ENCODE peak calls at places on chromosome 5, in eight cellular contexts. One of them, this sample, is unnamed. For H3K79me2, the result is how much of the 10 kb centered on the place peaks cover.

GRCh38 chr5:89351232-89351631 is 468.2 kb upstream of the MEF2C start:
- DNase-seq in GM23338: no peak
- DNase-seq in HepG2: no peak
- DNase-seq in SK-N-SH: no peak
- DNase-seq in H1: no peak
- DNase-seq in HCT116: no peak
- DNase-seq in K562: no peak
- DNase-seq in GM12878: no peak
- DNase-seq in this sample: no peak

GRCh38 chr5:142548739-142549275 is 137.1 kb downstream of the FGF1 start:
- DNase-seq in GM23338: peak
- DNase-seq in HepG2: peak
- DNase-seq in SK-N-SH: peak
- DNase-seq in H1: peak
- DNase-seq in HCT116: peak
- DNase-seq in K562: peak
- DNase-seq in GM12878: peak
- DNase-seq in this sample: peak

GRCh38 chr5:60334281-60334713 is 365.7 kb downstream of the DEPDC1B start:
- DNase-seq in GM23338: no peak
- DNase-seq in HepG2: peak
- DNase-seq in SK-N-SH: no peak
- DNase-seq in H1: no peak
- DNase-seq in HCT116: no peak
- DNase-seq in K562: no peak
- DNase-seq in GM12878: no peak
- DNase-seq in this sample: no peak

GRCh38 chr5:134177197-134178171 is 734 bp upstream of the SKP1 start:
- DNase-seq in GM23338: peak
- DNase-seq in HepG2: peak
- DNase-seq in SK-N-SH: peak
- DNase-seq in H1: no peak
- DNase-seq in HCT116: peak
- DNase-seq in K562: peak
- DNase-seq in GM12878: peak
- DNase-seq in this sample: peak

GRCh38 chr5:89668821-89669220 is 740.7 kb downstream of the CETN3 start:
- DNase-seq in GM23338: no peak
- DNase-seq in HepG2: no peak
- DNase-seq in SK-N-SH: no peak
- DNase-seq in H1: no peak
- DNase-seq in HCT116: no peak
- DNase-seq in K562: no peak
- DNase-seq in GM12878: no peak
- DNase-seq in this sample: no peak

GRCh38 chr5:140443-140829 is 48.5 kb downstream of the PLEKHG4B start:
- DNase-seq in GM23338: no peak
- DNase-seq in HepG2: no peak
- DNase-seq in SK-N-SH: no peak
- DNase-seq in H1: no peak
- DNase-seq in HCT116: no peak
- DNase-seq in K562: no peak
- DNase-seq in GM12878: no peak
- DNase-seq in this sample: no peak

GRCh38 chr5:142059304-142059940 is 46.6 kb upstream of the GNPDA1 start:
- DNase-seq in GM23338: peak
- DNase-seq in HepG2: peak
- DNase-seq in SK-N-SH: no peak
- DNase-seq in H1: no peak
- DNase-seq in HCT116: peak
- DNase-seq in K562: no peak
- DNase-seq in GM12878: no peak
- DNase-seq in this sample: no peak

GRCh38 chr5:60961685-60962084 is 16.7 kb downstream of the NDUFAF2 start:
- DNase-seq in GM23338: no peak
- DNase-seq in HepG2: no peak
- DNase-seq in SK-N-SH: no peak
- DNase-seq in H1: no peak
- DNase-seq in HCT116: no peak
- DNase-seq in K562: no peak
- DNase-seq in GM12878: no peak
- DNase-seq in this sample: no peak

GRCh38 chr5:111781200-111781599 is 24.2 kb upstream of the NREP start:
- DNase-seq in GM23338: no peak
- DNase-seq in HepG2: no peak
- DNase-seq in SK-N-SH: no peak
- DNase-seq in H1: no peak
- DNase-seq in HCT116: no peak
- DNase-seq in K562: no peak
- DNase-seq in GM12878: no peak
- DNase-seq in this sample: no peak

GRCh38 chr5:54049963-54050362 is 260.4 kb downstream of the ARL15 start:
- DNase-seq in GM23338: no peak
- DNase-seq in HepG2: no peak
- DNase-seq in SK-N-SH: no peak
- DNase-seq in H1: no peak
- DNase-seq in HCT116: no peak
- DNase-seq in K562: no peak
- DNase-seq in GM12878: no peak
- DNase-seq in this sample: no peak

GRCh38 chr5:124923131-124923530 is 176.7 kb upstream of the ZNF608 start:
- DNase-seq in GM23338: no peak
- DNase-seq in HepG2: no peak
- DNase-seq in SK-N-SH: no peak
- DNase-seq in H1: no peak
- DNase-seq in HCT116: no peak
- DNase-seq in K562: no peak
- DNase-seq in GM12878: no peak
- DNase-seq in this sample: peak

GRCh38 chr5:4142842-4143241 is 547.2 kb downstream of the IRX1 start:
- DNase-seq in GM23338: peak
- DNase-seq in HepG2: no peak
- DNase-seq in SK-N-SH: no peak
- DNase-seq in H1: no peak
- DNase-seq in HCT116: no peak
- DNase-seq in K562: no peak
- DNase-seq in GM12878: no peak
- DNase-seq in this sample: no peak

GRCh38 chr5:139863361-139863760 is 67.8 kb downstream of the PSD2 start:
- DNase-seq in GM23338: no peak
- DNase-seq in HepG2: no peak
- DNase-seq in SK-N-SH: no peak
- DNase-seq in H1: no peak
- DNase-seq in HCT116: no peak
- DNase-seq in K562: no peak
- DNase-seq in GM12878: no peak
- DNase-seq in this sample: no peak

GRCh38 chr5:22341406-22341805 is 511.7 kb downstream of the CDH12 start:
- DNase-seq in GM23338: no peak
- DNase-seq in HepG2: no peak
- DNase-seq in SK-N-SH: no peak
- DNase-seq in H1: no peak
- DNase-seq in HCT116: no peak
- DNase-seq in K562: no peak
- DNase-seq in GM12878: no peak
- DNase-seq in this sample: no peak

GRCh38 chr5:138946831-138947560 is 71.9 kb upstream of the LRRTM2 start:
- DNase-seq in GM23338: no peak
- DNase-seq in HepG2: no peak
- DNase-seq in SK-N-SH: no peak
- DNase-seq in H1: no peak
- DNase-seq in HCT116: no peak
- DNase-seq in K562: no peak
- DNase-seq in GM12878: no peak
- DNase-seq in this sample: no peak

GRCh38 chr5:149618581-149619248 is 37.4 kb downstream of the ARHGEF37 start:
- DNase-seq in GM23338: peak
- DNase-seq in HepG2: peak
- DNase-seq in SK-N-SH: peak
- DNase-seq in H1: peak
- DNase-seq in HCT116: peak
- DNase-seq in K562: peak
- DNase-seq in GM12878: peak
- DNase-seq in this sample: peak

GRCh38 chr5:122845253-122846050 is at the start of gene SNX24:
- DNase-seq in GM23338: peak
- DNase-seq in HepG2: peak
- DNase-seq in SK-N-SH: peak
- DNase-seq in H1: peak
- DNase-seq in HCT116: peak
- DNase-seq in K562: peak
- DNase-seq in GM12878: no peak
- DNase-seq in this sample: peak

GRCh38 chr5:55227738-55228430 is 769 bp upstream of the MCIDAS start:
- DNase-seq in GM23338: peak
- DNase-seq in HepG2: no peak
- DNase-seq in SK-N-SH: no peak
- DNase-seq in H1: no peak
- DNase-seq in HCT116: no peak
- DNase-seq in K562: no peak
- DNase-seq in GM12878: no peak
- DNase-seq in this sample: no peak

GRCh38 chr5:139903450-139903804 is 107.8 kb downstream of the PSD2 start:
- DNase-seq in GM23338: peak
- DNase-seq in HepG2: no peak
- DNase-seq in SK-N-SH: no peak
- DNase-seq in H1: no peak
- DNase-seq in HCT116: no peak
- DNase-seq in K562: no peak
- DNase-seq in GM12878: no peak
- DNase-seq in this sample: no peak

GRCh38 chr5:64299805-64300204 is 134.2 kb downstream of the RNF180 start:
- DNase-seq in GM23338: no peak
- DNase-seq in HepG2: no peak
- DNase-seq in SK-N-SH: no peak
- DNase-seq in H1: no peak
- DNase-seq in HCT116: no peak
- DNase-seq in K562: no peak
- DNase-seq in GM12878: no peak
- DNase-seq in this sample: peak

GRCh38 chr5:78760411-78761169 is 112.0 kb upstream of the LHFPL2 start:
- DNase-seq in GM23338: peak
- DNase-seq in HepG2: peak
- DNase-seq in SK-N-SH: no peak
- DNase-seq in H1: no peak
- DNase-seq in HCT116: no peak
- DNase-seq in K562: no peak
- DNase-seq in GM12878: no peak
- DNase-seq in this sample: no peak

DNA sequence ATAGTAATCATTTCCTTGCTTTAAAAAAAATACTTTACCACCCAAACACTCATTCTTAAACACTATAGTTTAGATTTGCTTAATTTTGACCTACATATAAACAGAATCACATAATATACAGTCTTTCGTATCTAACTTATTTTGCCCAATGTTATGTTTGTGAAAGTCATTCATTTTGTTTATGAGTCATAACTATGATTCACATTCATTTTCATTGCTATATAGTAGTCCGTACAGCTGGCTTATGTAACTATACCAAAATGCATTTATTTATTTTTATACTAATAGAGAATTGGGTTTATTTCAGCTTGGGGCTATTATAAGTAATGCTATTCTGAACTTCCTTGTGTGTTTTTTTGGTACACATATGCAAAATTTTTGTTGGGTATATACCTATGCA is 33.9 kb upstream of the FOXI1 start:
- DNase-seq in GM23338: no peak
- DNase-seq in HepG2: no peak
- DNase-seq in SK-N-SH: no peak
- DNase-seq in H1: no peak
- DNase-seq in HCT116: no peak
- DNase-seq in K562: no peak
- DNase-seq in GM12878: no peak
- DNase-seq in this sample: no peak
- TF ChIP-seq POLR2AphosphoS5 in GM23338: no peak
- TF ChIP-seq POLR2AphosphoS5 in HepG2: no peak
- TF ChIP-seq POLR2AphosphoS5 in SK-N-SH: no peak
- TF ChIP-seq POLR2AphosphoS5 in H1: no peak
- TF ChIP-seq POLR2AphosphoS5 in HCT116: no peak
- TF ChIP-seq POLR2AphosphoS5 in K562: no peak
- TF ChIP-seq POLR2AphosphoS5 in GM12878: no peak
- TF ChIP-seq POLR2AphosphoS5 in this sample: no peak

GRCh38 chr5:56433039-56433438 is 199.9 kb upstream of the ANKRD55 start:
- DNase-seq in GM23338: no peak
- DNase-seq in HepG2: no peak
- DNase-seq in SK-N-SH: no peak
- DNase-seq in H1: no peak
- DNase-seq in HCT116: no peak
- DNase-seq in K562: no peak
- DNase-seq in GM12878: no peak
- DNase-seq in this sample: no peak
- H2AFZ ChIP-seq in GM23338: no peak
- H2AFZ ChIP-seq in HepG2: no peak
- H2AFZ ChIP-seq in SK-N-SH: no peak
- H2AFZ ChIP-seq in H1: no peak
- H2AFZ ChIP-seq in HCT116: no peak
- H2AFZ ChIP-seq in K562: no peak
- H2AFZ ChIP-seq in GM12878: no peak
- H2AFZ ChIP-seq in this sample: no peak

GRCh38 chr5:66646570-66646969 is 50.4 kb downstream of the MAST4 start:
- DNase-seq in GM23338: no peak
- DNase-seq in HepG2: no peak
- DNase-seq in SK-N-SH: peak
- DNase-seq in H1: no peak
- DNase-seq in HCT116: no peak
- DNase-seq in K562: no peak
- DNase-seq in GM12878: no peak
- DNase-seq in this sample: no peak

GRCh38 chr5:66643383-66643782 is 47.2 kb downstream of the MAST4 start:
- DNase-seq in GM23338: no peak
- DNase-seq in HepG2: no peak
- DNase-seq in SK-N-SH: no peak
- DNase-seq in H1: no peak
- DNase-seq in HCT116: no peak
- DNase-seq in K562: no peak
- DNase-seq in GM12878: no peak
- DNase-seq in this sample: no peak

GRCh38 chr5:66642538-66642937 is 46.3 kb downstream of the MAST4 start:
- DNase-seq in GM23338: no peak
- DNase-seq in HepG2: no peak
- DNase-seq in SK-N-SH: no peak
- DNase-seq in H1: no peak
- DNase-seq in HCT116: no peak
- DNase-seq in K562: no peak
- DNase-seq in GM12878: no peak
- DNase-seq in this sample: no peak

GRCh38 chr5:66645039-66645438 is 48.8 kb downstream of the MAST4 start:
- DNase-seq in GM23338: no peak
- DNase-seq in HepG2: no peak
- DNase-seq in SK-N-SH: no peak
- DNase-seq in H1: no peak
- DNase-seq in HCT116: no peak
- DNase-seq in K562: no peak
- DNase-seq in GM12878: no peak
- DNase-seq in this sample: no peak

GRCh38 chr5:66647146-66647856 is 51.1 kb downstream of the MAST4 start:
- DNase-seq in GM23338: no peak
- DNase-seq in HepG2: no peak
- DNase-seq in SK-N-SH: no peak
- DNase-seq in H1: no peak
- DNase-seq in HCT116: no peak
- DNase-seq in K562: no peak
- DNase-seq in GM12878: no peak
- DNase-seq in this sample: no peak
- H3K79me2 ChIP-seq in GM23338: under half
- H3K79me2 ChIP-seq in HepG2: under half
- H3K79me2 ChIP-seq in SK-N-SH: under half
- H3K79me2 ChIP-seq in H1: under half
- H3K79me2 ChIP-seq in HCT116: under half
- H3K79me2 ChIP-seq in K562: under half
- H3K79me2 ChIP-seq in GM12878: under half
- H3K79me2 ChIP-seq in this sample: under half

GRCh38 chr5:7397005-7397546 is 1.1 kb downstream of the ADCY2 start:
- DNase-seq in GM23338: no peak
- DNase-seq in HepG2: no peak
- DNase-seq in SK-N-SH: no peak
- DNase-seq in H1: no peak
- DNase-seq in HCT116: no peak
- DNase-seq in K562: no peak
- DNase-seq in GM12878: no peak
- DNase-seq in this sample: no peak
- TF ChIP-seq POLR2AphosphoS5 in GM23338: no peak
- TF ChIP-seq POLR2AphosphoS5 in HepG2: no peak
- TF ChIP-seq POLR2AphosphoS5 in SK-N-SH: no peak
- TF ChIP-seq POLR2AphosphoS5 in H1: no peak
- TF ChIP-seq POLR2AphosphoS5 in HCT116: no peak
- TF ChIP-seq POLR2AphosphoS5 in K562: no peak
- TF ChIP-seq POLR2AphosphoS5 in GM12878: no peak
- TF ChIP-seq POLR2AphosphoS5 in this sample: no peak

This sample was measured in endothelial cell of umbilical vein.